ENCODE peak calls at places on chromosome X, in four cellular contexts. One of them, this sample, is unnamed.
A peak's percentile ranks its signal among the peaks of the same experiment; 100 is the strongest.

GRCh38 chrX:125090046-125090445 is 229.6 kb upstream of the TEX13C start:
- DNase-seq in lower lobe of right lung: no peak
- DNase-seq in uterus: no peak
- DNase-seq in H9: no peak
- DNase-seq in this sample: no peak

GRCh38 chrX:57227691-57228090 is 58.8 kb upstream of the FAAH2 start:
- DNase-seq in lower lobe of right lung: no peak
- DNase-seq in H9: peak; percentile 57
- DNase-seq in uterus: no peak
- DNase-seq in this sample: no peak

GRCh38 chrX:124226129-124226528 is 106.3 kb upstream of the TEX13D start:
- DNase-seq in uterus: no peak
- DNase-seq in H9: no peak
- DNase-seq in lower lobe of right lung: no peak
- DNase-seq in this sample: no peak

GRCh38 chrX:133448512-133449076 is 33.3 kb upstream of the GPC4 start:
- DNase-seq in uterus: no peak
- DNase-seq in lower lobe of right lung: no peak
- DNase-seq in H9: no peak
- DNase-seq in this sample: no peak

GRCh38 chrX:8987672-8988250 is 46.2 kb downstream of the FAM9B start:
- DNase-seq in uterus: no peak
- DNase-seq in H9: no peak
- DNase-seq in lower lobe of right lung: no peak
- DNase-seq in this sample: no peak

GRCh38 chrX:13938766-13939530 is 90.7 kb downstream of the GEMIN8 start:
- DNase-seq in lower lobe of right lung: no peak
- DNase-seq in uterus: no peak
- DNase-seq in H9: peak; percentile 31
- DNase-seq in this sample: no peak

GRCh38 chrX:44675364-44676024 is 132.8 kb upstream of the FUNDC1 start:
- DNase-seq in uterus: peak; percentile 60
- DNase-seq in H9: peak; percentile 30
- DNase-seq in lower lobe of right lung: no peak
- DNase-seq in this sample: no peak

GRCh38 chrX:76850851-76851250 is 423.3 kb downstream of the MAGEE1 start:
- DNase-seq in lower lobe of right lung: no peak
- DNase-seq in H9: peak; percentile 31
- DNase-seq in uterus: no peak
- DNase-seq in this sample: no peak

GRCh38 chrX:107700317-107700774 is 72.0 kb downstream of the PRPS1 start:
- DNase-seq in lower lobe of right lung: no peak
- DNase-seq in H9: no peak
- DNase-seq in uterus: no peak
- DNase-seq in this sample: no peak

GRCh38 chrX:140091276-140091886 is 126.1 kb upstream of the CXorf66 start:
- DNase-seq in uterus: peak; percentile 13
- DNase-seq in lower lobe of right lung: peak; percentile 45
- DNase-seq in H9: peak; percentile 58
- DNase-seq in this sample: no peak

GRCh38 chrX:115562492-115562872 is 1.5 kb downstream of the PLS3 start:
- DNase-seq in H9: peak; percentile 46
- DNase-seq in uterus: no peak
- DNase-seq in lower lobe of right lung: no peak
- DNase-seq in this sample: no peak

GRCh38 chrX:68083510-68083909 is 349.8 kb downstream of the OPHN1 start:
- DNase-seq in lower lobe of right lung: no peak
- DNase-seq in H9: no peak
- DNase-seq in uterus: no peak
- DNase-seq in this sample: no peak

GRCh38 chrX:19577181-19577810 is 62.0 kb upstream of the MAP3K15 start:
- DNase-seq in lower lobe of right lung: no peak
- DNase-seq in H9: no peak
- DNase-seq in uterus: no peak
- DNase-seq in this sample: no peak

GRCh38 chrX:113260474-113260873 is 419.8 kb upstream of the AMOT start:
- DNase-seq in lower lobe of right lung: no peak
- DNase-seq in H9: peak; percentile 41
- DNase-seq in uterus: no peak
- DNase-seq in this sample: no peak

GRCh38 chrX:140524556-140524955 is 19.7 kb upstream of the SOX3 start:
- DNase-seq in uterus: no peak
- DNase-seq in H9: peak; percentile 25
- DNase-seq in lower lobe of right lung: no peak
- DNase-seq in this sample: no peak

GRCh38 chrX:31271615-31272471 is 200.0 kb upstream of the FTHL17 start:
- DNase-seq in H9: no peak
- DNase-seq in uterus: no peak
- DNase-seq in lower lobe of right lung: no peak
- DNase-seq in this sample: no peak

GRCh38 chrX:131764224-131764623 is 220.3 kb downstream of the OR13H1 start:
- DNase-seq in lower lobe of right lung: no peak
- DNase-seq in H9: no peak
- DNase-seq in uterus: no peak
- DNase-seq in this sample: no peak
- H3K27ac ChIP-seq in lower lobe of right lung: no peak overlapping the region
- H3K27ac ChIP-seq in H9: no peak overlapping the region
- H3K27ac ChIP-seq in uterus: peak overlapping the region; percentile 64
- H3K27ac ChIP-seq in this sample: no peak overlapping the region

GRCh38 chrX:40632199-40632598 is 9.0 kb downstream of the MPC1L start:
- DNase-seq in uterus: no peak
- DNase-seq in lower lobe of right lung: no peak
- DNase-seq in H9: no peak
- DNase-seq in this sample: no peak
- H3K27ac ChIP-seq in uterus: no peak overlapping the region
- H3K27ac ChIP-seq in lower lobe of right lung: no peak overlapping the region
- H3K27ac ChIP-seq in H9: no peak overlapping the region
- H3K27ac ChIP-seq in this sample: no peak overlapping the region

GRCh38 chrX:71532753-71533425 is at the start of gene OGT:
- DNase-seq in H9: peak; percentile 95
- DNase-seq in uterus: peak; percentile 93
- DNase-seq in lower lobe of right lung: peak; percentile 96
- DNase-seq in this sample: peak; percentile 93

GRCh38 chrX:71533850-71534515 is 1.1 kb downstream of the OGT start:
- DNase-seq in lower lobe of right lung: peak; percentile 45
- DNase-seq in uterus: peak; percentile 30
- DNase-seq in H9: peak; percentile 42
- DNase-seq in this sample: peak; percentile 73

GRCh38 chrX:71533514-71533849 is 578 bp downstream of the OGT start:
- DNase-seq in lower lobe of right lung: no peak
- DNase-seq in uterus: no peak
- DNase-seq in H9: no peak
- DNase-seq in this sample: no peak

GRCh38 chrX:71536285-71536684 is 3.4 kb downstream of the OGT start:
- DNase-seq in uterus: no peak
- DNase-seq in lower lobe of right lung: no peak
- DNase-seq in H9: no peak
- DNase-seq in this sample: no peak

GRCh38 chrX:71534773-71535544 is 2.1 kb downstream of the OGT start:
- DNase-seq in H9: no peak
- DNase-seq in uterus: no peak
- DNase-seq in lower lobe of right lung: no peak
- DNase-seq in this sample: no peak
- H3K27ac ChIP-seq in H9: no peak overlapping the region
- H3K27ac ChIP-seq in uterus: peak overlapping the region; percentile 93
- H3K27ac ChIP-seq in lower lobe of right lung: peak overlapping the region; percentile 85
- H3K27ac ChIP-seq in this sample: peak overlapping the region; percentile 98

GRCh38 chrX:24398766-24399165 is 38.3 kb downstream of the SUPT20HL1 start:
- DNase-seq in uterus: no peak
- DNase-seq in H9: no peak
- DNase-seq in lower lobe of right lung: no peak
- DNase-seq in this sample: no peak

GRCh38 chrX:24396236-24396929 is 35.9 kb downstream of the SUPT20HL1 start:
- DNase-seq in lower lobe of right lung: no peak
- DNase-seq in uterus: no peak
- DNase-seq in H9: no peak
- DNase-seq in this sample: no peak

GRCh38 chrX:24392709-24393108 is 32.3 kb downstream of the SUPT20HL1 start:
- DNase-seq in H9: no peak
- DNase-seq in uterus: no peak
- DNase-seq in lower lobe of right lung: no peak
- DNase-seq in this sample: no peak

GRCh38 chrX:24395775-24396174 is 35.3 kb downstream of the SUPT20HL1 start:
- DNase-seq in H9: peak; percentile 62
- DNase-seq in uterus: peak; percentile 27
- DNase-seq in lower lobe of right lung: no peak
- DNase-seq in this sample: peak; percentile 34

DNA sequence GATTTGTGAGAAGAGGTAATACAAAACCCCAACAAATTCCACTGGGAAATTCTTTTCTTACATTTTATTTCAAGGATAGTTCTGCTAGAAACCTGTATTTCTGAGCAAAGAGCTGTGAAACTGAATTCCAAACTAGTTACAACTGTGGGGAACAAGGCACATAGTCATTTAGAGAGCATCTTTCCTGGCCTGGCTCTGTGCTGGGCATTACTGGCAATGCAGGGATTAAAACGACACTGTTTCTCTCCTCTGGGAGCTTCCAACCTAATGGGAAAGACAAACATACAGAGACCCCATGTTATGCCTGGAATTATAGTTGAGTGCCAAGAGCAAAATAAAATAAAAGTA is 36.5 kb downstream of the SUPT20HL1 start:
- DNase-seq in H9: no peak
- DNase-seq in lower lobe of right lung: no peak
- DNase-seq in uterus: no peak
- DNase-seq in this sample: no peak
- H3K27ac ChIP-seq in H9: no peak overlapping the region
- H3K27ac ChIP-seq in lower lobe of right lung: no peak overlapping the region
- H3K27ac ChIP-seq in uterus: no peak overlapping the region
- H3K27ac ChIP-seq in this sample: no peak overlapping the region

GRCh38 chrX:121360280-121360679 is 312.9 kb downstream of the GLUD2 start:
- DNase-seq in uterus: no peak
- DNase-seq in lower lobe of right lung: no peak
- DNase-seq in H9: no peak
- DNase-seq in this sample: no peak
- H3K27ac ChIP-seq in uterus: no peak overlapping the region
- H3K27ac ChIP-seq in lower lobe of right lung: no peak overlapping the region
- H3K27ac ChIP-seq in H9: no peak overlapping the region
- H3K27ac ChIP-seq in this sample: no peak overlapping the region

GRCh38 chrX:153492543-153492942 is 2.2 kb upstream of the BGN start:
- DNase-seq in uterus: no peak
- DNase-seq in H9: no peak
- DNase-seq in lower lobe of right lung: no peak
- DNase-seq in this sample: no peak
- H3K27ac ChIP-seq in uterus: no peak overlapping the region
- H3K27ac ChIP-seq in H9: no peak overlapping the region
- H3K27ac ChIP-seq in lower lobe of right lung: no peak overlapping the region
- H3K27ac ChIP-seq in this sample: no peak overlapping the region

DNA sequence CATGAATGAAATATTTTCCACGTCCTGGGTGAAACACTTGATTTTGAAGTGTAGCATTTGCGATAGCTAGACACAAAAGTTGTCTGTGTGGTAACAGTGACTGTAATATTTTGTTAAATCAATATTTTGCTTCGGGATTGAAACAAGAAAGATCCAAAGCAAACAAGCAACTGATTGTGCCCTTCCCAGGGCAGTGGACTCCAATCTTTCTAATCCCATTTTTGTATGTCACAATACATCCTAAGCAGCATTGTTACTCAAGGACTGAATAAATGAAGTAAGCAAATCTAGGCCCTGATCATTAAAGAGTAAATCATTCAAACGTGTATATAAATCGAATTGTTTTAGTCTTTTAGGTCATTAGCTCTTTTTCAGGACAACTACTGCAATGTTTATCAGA is 2.8 kb downstream of the ITM2A start:
- DNase-seq in uterus: no peak
- DNase-seq in lower lobe of right lung: no peak
- DNase-seq in H9: no peak
- DNase-seq in this sample: no peak
- H3K27ac ChIP-seq in uterus: no peak overlapping the region
- H3K27ac ChIP-seq in lower lobe of right lung: no peak overlapping the region
- H3K27ac ChIP-seq in H9: no peak overlapping the region
- H3K27ac ChIP-seq in this sample: no peak overlapping the region